ENCODE peak calls at places on chromosomes 7 and 10, in eight cellular contexts. M, X, A, H, J, D, Z and E are unnamed samples.

GRCh38 chr7:41116337-41116736 is 586.6 kb downstream of the INHBA start:
- DNase-seq in Z (no peak), A (no peak), H (no peak), X (no peak), D (no peak), M (no peak), J (no peak), E (no peak)

GRCh38 chr10:132452651-132453469 is 55.9 kb downstream of the PWWP2B start:
- DNase-seq in A (no peak), Z (peak), J (peak), X (peak), H (peak), M (peak), D (peak), E (peak)

GRCh38 chr7:956031-956430 is 1.6 kb upstream of the ADAP1 start:
- DNase-seq in M (peak), J (peak), Z (peak), D (no peak), A (no peak), H (no peak), X (peak), E (peak)

GRCh38 chr10:117980216-117980615 is 66.5 kb downstream of the RAB11FIP2 start:
- DNase-seq in M (no peak), J (no peak), D (peak), X (no peak), Z (no peak), H (no peak), A (no peak), E (no peak)

GRCh38 chr10:86256690-86257315 is 109.8 kb downstream of the GRID1 start:
- DNase-seq in D (no peak), M (no peak), X (no peak), J (no peak), A (peak), H (no peak), Z (no peak), E (no peak)

GRCh38 chr10:43043773-43044394 is 33.0 kb upstream of the RET start:
- DNase-seq in H (peak), A (peak), J (no peak), M (peak), Z (no peak), X (peak), D (no peak), E (peak)

GRCh38 chr7:122304996-122305421 is 459 bp upstream of the FEZF1 start:
- DNase-seq in M (no peak), J (no peak), H (no peak), A (no peak), X (no peak), D (no peak), Z (no peak), E (no peak)

GRCh38 chr7:54546081-54546985 is 4.2 kb downstream of the VSTM2A start:
- DNase-seq in M (no peak), H (peak), D (no peak), Z (peak), X (no peak), J (peak), A (no peak), E (no peak)

GRCh38 chr7:140383954-140384713 is 14.2 kb downstream of the SLC37A3 start:
- DNase-seq in H (no peak), J (no peak), M (no peak), Z (no peak), X (no peak), A (no peak), D (no peak), E (no peak)

GRCh38 chr7:67251986-67252558 is 255.4 kb downstream of the TYW1 start:
- DNase-seq in M (no peak), J (no peak), Z (no peak), X (no peak), D (no peak), H (no peak), A (no peak), E (no peak)

GRCh38 chr7:1555046-1555812 is 776 bp downstream of the TMEM184A start:
- DNase-seq in D (peak), A (peak), H (no peak), Z (peak), X (no peak), J (peak), M (peak), E (no peak)

GRCh38 chr7:45709168-45710034 is 135.2 kb downstream of the ADCY1 start:
- DNase-seq in M (peak), Z (peak), J (peak), X (peak), A (peak), H (no peak), D (peak), E (no peak)

GRCh38 chr7:90661290-90662151 is 65.4 kb downstream of the CDK14 start:
- DNase-seq in J (no peak), D (peak), M (no peak), X (no peak), A (no peak), H (peak), Z (no peak), E (no peak)

GRCh38 chr10:71052708-71053107 is 159.7 kb upstream of the UNC5B start:
- DNase-seq in M (peak), Z (no peak), D (no peak), J (no peak), A (no peak), X (no peak), H (no peak), E (no peak)

GRCh38 chr10:71048995-71049650 is 160.8 kb upstream of the PCBD1 start:
- DNase-seq in M (no peak), D (no peak), H (no peak), J (no peak), X (no peak), A (no peak), Z (no peak), E (no peak)

GRCh38 chr10:71052261-71052660 is 160.1 kb upstream of the UNC5B start:
- DNase-seq in X (no peak), Z (no peak), D (no peak), A (no peak), M (peak), J (no peak), H (no peak), E (no peak)

GRCh38 chr10:71049994-71050393 is 161.6 kb upstream of the PCBD1 start:
- DNase-seq in M (no peak), J (no peak), D (no peak), Z (no peak), A (no peak), X (no peak), H (no peak), E (no peak)

GRCh38 chr10:71053169-71053895 is 159.0 kb upstream of the UNC5B start:
- DNase-seq in H (no peak), M (peak), J (no peak), Z (no peak), X (no peak), D (no peak), A (no peak), E (no peak)
- TF ChIP-seq CTCF in H (no peak), M (no peak), J (no peak), Z (no peak), X (no peak), D (no peak), A (no peak), E (no peak)

GRCh38 chr10:32057041-32057372 is 782 bp upstream of the KIF5B start:
- DNase-seq in D (no peak), X (no peak), A (no peak), Z (no peak), H (no peak), M (no peak), J (no peak), E (no peak)
- H3K4me3 ChIP-seq in D (no peak), X (peak), A (peak), Z (peak), H (peak), M (peak), J (peak), E (peak)

GRCh38 chr10:3239066-3239919 is 66.7 kb upstream of the PITRM1 start:
- DNase-seq in X (peak), J (peak), A (no peak), M (peak), H (peak), D (peak), Z (peak), E (peak)
- TF ChIP-seq CTCF in X (peak), J (peak), A (peak), M (peak), H (peak), D (peak), Z (peak), E (peak)

GRCh38 chr10:69477968-69478597 is 26.8 kb downstream of the TSPAN15 start:
- DNase-seq in X (no peak), Z (no peak), D (no peak), J (no peak), M (no peak), A (no peak), H (no peak), E (peak)

GRCh38 chr10:69481280-69481679 is 30.0 kb downstream of the TSPAN15 start:
- DNase-seq in J (no peak), Z (no peak), A (no peak), M (no peak), H (no peak), X (no peak), D (no peak), E (no peak)

GRCh38 chr10:69482125-69482524 is 30.9 kb downstream of the TSPAN15 start:
- DNase-seq in A (no peak), D (no peak), X (no peak), Z (no peak), H (no peak), J (no peak), M (no peak), E (no peak)

GRCh38 chr10:69479737-69480412 is 28.6 kb downstream of the TSPAN15 start:
- DNase-seq in H (no peak), M (peak), Z (no peak), A (no peak), D (no peak), J (no peak), X (peak), E (peak)

GRCh38 chr10:69479241-69479730 is 28.0 kb downstream of the TSPAN15 start:
- DNase-seq in Z (no peak), A (no peak), H (no peak), M (peak), D (no peak), X (peak), J (no peak), E (no peak)
- H3K4me3 ChIP-seq in Z (no peak), A (no peak), H (no peak), M (no peak), D (no peak), X (no peak), J (no peak), E (no peak)

GRCh38 chr7:111753968-111754367 is 191.7 kb upstream of the IMMP2L start:
- DNase-seq in Z (no peak), H (peak), J (no peak), X (no peak), D (peak), A (no peak), M (no peak), E (no peak)

GRCh38 chr7:111756687-111757178 is 194.4 kb upstream of the IMMP2L start:
- DNase-seq in X (peak), M (peak), D (peak), J (peak), A (peak), H (peak), Z (peak), E (peak)

GRCh38 chr7:111755388-111755787 is 193.1 kb upstream of the IMMP2L start:
- DNase-seq in J (no peak), X (no peak), M (no peak), A (no peak), D (no peak), H (no peak), Z (no peak), E (no peak)

GRCh38 chr7:111760043-111760442 is 197.8 kb upstream of the IMMP2L start:
- DNase-seq in M (no peak), H (no peak), D (no peak), X (no peak), Z (no peak), A (no peak), J (no peak), E (no peak)

DNA sequence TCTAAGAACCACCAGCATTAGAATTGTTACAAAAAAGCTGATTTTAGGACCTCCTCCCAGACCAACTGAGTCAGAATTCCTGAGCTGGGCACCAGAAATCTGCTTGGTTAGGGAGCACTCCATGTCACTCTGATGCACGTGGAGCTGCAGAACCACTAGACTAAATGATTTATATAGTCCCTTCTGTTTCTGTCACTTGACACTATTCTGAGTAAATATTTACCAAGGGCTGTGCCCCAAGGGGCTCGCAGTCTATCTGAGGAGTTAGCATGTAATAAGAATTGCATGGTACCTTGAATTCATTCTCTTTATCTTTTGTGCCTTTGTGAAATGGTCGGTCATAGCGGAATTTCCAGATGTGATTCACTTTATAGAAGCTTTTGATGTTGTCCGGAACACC is 196.0 kb upstream of the IMMP2L start:
- DNase-seq in H (no peak), Z (no peak), X (no peak), D (no peak), J (no peak), M (no peak), A (no peak), E (no peak)
- TF ChIP-seq CTCF in H (no peak), Z (no peak), X (no peak), D (no peak), J (no peak), M (no peak), A (no peak), E (no peak)

GRCh38 chr7:148337166-148337565 is 253.4 kb upstream of the C7orf33 start:
- DNase-seq in X (no peak), H (no peak), D (no peak), Z (no peak), J (no peak), M (no peak), A (no peak), E (no peak)

GRCh38 chr7:148337566-148337965 is 253.0 kb upstream of the C7orf33 start:
- DNase-seq in X (no peak), J (no peak), H (no peak), A (no peak), M (no peak), Z (no peak), D (no peak), E (no peak)

GRCh38 chr7:148340881-148341280 is 249.7 kb upstream of the C7orf33 start:
- DNase-seq in J (no peak), H (no peak), M (no peak), A (no peak), X (no peak), Z (no peak), D (no peak), E (no peak)

GRCh38 chr7:148337995-148338747 is 252.4 kb upstream of the C7orf33 start:
- DNase-seq in H (no peak), D (no peak), M (no peak), J (no peak), X (no peak), A (no peak), Z (no peak), E (no peak)

DNA sequence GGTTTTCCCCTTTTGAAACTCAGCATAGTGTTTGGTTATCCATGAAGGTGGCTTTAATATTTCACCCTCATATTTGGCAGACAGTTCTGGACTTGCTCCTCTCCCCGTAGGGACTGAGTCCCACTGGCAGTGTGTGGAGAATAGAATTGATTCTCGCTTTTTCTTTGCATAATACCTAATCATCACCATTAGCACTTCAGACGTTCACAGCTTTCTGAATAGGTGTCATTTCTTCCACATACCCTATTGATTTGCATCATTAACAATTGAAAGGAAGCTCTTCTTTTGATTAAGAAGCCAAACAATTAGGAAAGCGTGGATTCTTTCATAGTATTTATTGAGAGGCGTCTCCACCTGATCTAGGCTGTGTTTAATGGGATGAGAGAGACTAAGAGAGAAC is 250.1 kb upstream of the C7orf33 start:
- DNase-seq in Z (no peak), A (no peak), H (no peak), J (no peak), M (no peak), D (no peak), X (no peak), E (no peak)
- H3K4me3 ChIP-seq in Z (no peak), A (no peak), H (peak), J (no peak), M (no peak), D (no peak), X (no peak), E (no peak)

DNA sequence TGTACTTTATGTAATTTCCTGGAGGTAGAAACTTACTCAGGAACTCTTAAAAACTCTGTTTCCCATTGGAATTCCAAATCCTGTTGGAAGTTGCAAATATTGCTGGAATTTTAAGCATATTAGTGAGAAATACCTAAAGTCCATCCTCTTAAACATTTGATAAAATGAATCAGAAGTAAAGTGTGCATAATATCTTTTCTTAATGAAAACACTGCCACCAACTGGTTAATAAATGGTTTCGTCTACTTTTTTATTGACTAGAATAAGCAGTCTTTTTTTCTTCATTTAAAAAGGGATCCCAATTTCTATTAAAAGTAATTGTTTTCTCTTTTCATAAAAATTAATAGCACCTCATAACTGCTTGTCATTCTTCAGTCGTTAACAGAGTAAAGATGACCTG is 28.3 kb downstream of the NPS start:
- DNase-seq in Z (no peak), J (no peak), M (no peak), H (peak), A (no peak), D (peak), X (no peak), E (no peak)
- TF ChIP-seq CTCF in Z (no peak), J (no peak), M (no peak), H (peak), A (no peak), D (peak), X (peak), E (no peak)

GRCh38 chr10:48224296-48224695 is 50.2 kb downstream of the FRMPD2 start:
- DNase-seq in A (no peak), Z (no peak), H (no peak), M (no peak), X (no peak), D (no peak), J (no peak), E (no peak)

GRCh38 chr10:48221814-48222213 is 52.7 kb downstream of the FRMPD2 start:
- DNase-seq in A (no peak), H (no peak), D (no peak), J (no peak), X (no peak), M (no peak), Z (no peak), E (no peak)

GRCh38 chr10:48219194-48219593 is 55.3 kb downstream of the FRMPD2 start:
- DNase-seq in D (no peak), M (no peak), H (no peak), Z (no peak), J (no peak), A (no peak), X (no peak), E (no peak)

GRCh38 chr10:48227213-48227612 is 47.3 kb downstream of the FRMPD2 start:
- DNase-seq in X (no peak), H (no peak), M (no peak), D (no peak), Z (no peak), J (no peak), A (no peak), E (no peak)

GRCh38 chr10:48224979-48225560 is 49.4 kb downstream of the FRMPD2 start:
- DNase-seq in M (no peak), H (no peak), A (no peak), X (no peak), D (no peak), Z (no peak), J (no peak), E (no peak)
- H3K4me3 ChIP-seq in M (no peak), H (no peak), A (no peak), X (no peak), D (no peak), Z (no peak), J (no peak), E (no peak)

DNA sequence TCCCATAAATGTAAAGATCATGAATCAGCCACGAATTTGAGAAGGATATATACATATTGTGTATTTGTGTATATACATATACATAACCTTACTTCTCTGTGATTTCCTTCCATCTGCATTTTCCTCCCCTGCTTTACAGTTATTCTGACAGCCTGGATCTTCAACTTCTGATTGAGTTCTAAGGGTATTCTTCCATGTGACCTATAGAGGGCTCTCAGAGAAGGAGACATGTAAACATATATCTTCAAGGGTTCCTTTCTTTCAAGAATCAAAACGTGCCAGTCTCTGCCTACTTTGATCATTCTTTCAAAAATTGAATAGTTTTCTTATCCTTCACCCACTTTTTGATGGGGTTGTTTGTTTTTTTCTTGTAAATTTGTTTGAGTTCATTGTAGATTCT is 453.7 kb upstream of the POT1 start:
- DNase-seq in A (no peak), Z (no peak), M (no peak), J (no peak), D (no peak), X (no peak), H (peak), E (no peak)
- TF ChIP-seq CTCF in A (no peak), Z (no peak), M (no peak), J (no peak), D (no peak), X (no peak), H (peak), E (no peak)

GRCh38 chr10:8133146-8133545 is 78.7 kb downstream of the GATA3 start:
- DNase-seq in H (no peak), X (no peak), D (no peak), Z (no peak), M (no peak), A (no peak), J (no peak), E (no peak)
- H3K4me3 ChIP-seq in H (no peak), X (no peak), D (no peak), Z (no peak), M (no peak), A (no peak), J (no peak), E (no peak)